ENCODE peak calls at places on chromosomes 4 and X, in nine cellular contexts. B is neural crest cell; E is activated CD8-positive, alpha-beta memory T cell treated with anti-CD3 and anti-CD28 coated beads for 48 hours; O is OCI-LY7; K is bronchial epithelial cell; V is BJ; R is amniotic stem cell; T is dermis blood vessel endothelial cell; U is HT-29. D is an unnamed sample.

GRCh38 chrX:53494427-53494826 is 60.3 kb upstream of the HSD17B10 start:
- DNase-seq in O (no peak), T (no peak), R (no peak), E (no peak), K (no peak), B (no peak), U (no peak), V (no peak), D (no peak)

GRCh38 chrX:46935295-46935694 is 23.1 kb downstream of the JADE3 start:
- DNase-seq in R (no peak), O (no peak), V (no peak), T (no peak), B (no peak), K (no peak), E (no peak), U (no peak), D (no peak)

GRCh38 chrX:45758319-45758718 is 557.6 kb upstream of the DIPK2B start:
- DNase-seq in V (peak), R (peak), T (peak), K (peak), B (no peak), O (no peak), E (no peak), U (no peak), D (no peak)

GRCh38 chrX:96407043-96407442 is 277.6 kb upstream of the DIAPH2 start:
- DNase-seq in R (no peak), K (peak), E (no peak), U (peak), B (no peak), T (peak), V (no peak), O (no peak), D (peak)

GRCh38 chr4:105859233-105859632 is 36.0 kb upstream of the NPNT start:
- DNase-seq in T (peak), R (peak), K (peak), O (no peak), B (no peak), V (peak), E (no peak), U (peak), D (no peak)

GRCh38 chr4:40721730-40722171 is 28.0 kb upstream of the NSUN7 start:
- DNase-seq in V (no peak), R (no peak), O (no peak), T (peak), E (no peak), K (peak), B (no peak), U (peak), D (no peak)

GRCh38 chr4:152572417-152573086 is 36.7 kb upstream of the FBXW7 start:
- DNase-seq in T (peak), K (peak), B (no peak), U (peak), E (no peak), O (no peak), R (no peak), V (no peak), D (no peak)

GRCh38 chr4:86560447-86560846 is 33.7 kb upstream of the PTPN13 start:
- DNase-seq in T (no peak), U (no peak), E (no peak), K (no peak), B (no peak), V (no peak), R (no peak), O (no peak), D (no peak)

GRCh38 chrX:41381685-41382084 is 47.7 kb downstream of the DDX3X start:
- DNase-seq in V (peak), T (peak), U (peak), B (peak), R (peak), O (no peak), E (no peak), K (peak), D (no peak)

GRCh38 chrX:112851161-112851779 is 10.6 kb upstream of the AMOT start:
- DNase-seq in R (no peak), V (no peak), O (peak), U (no peak), T (no peak), K (no peak), E (no peak), B (no peak), D (no peak)

GRCh38 chr4:3255611-3256186 is 6.7 kb downstream of the MSANTD1 start:
- DNase-seq in B (no peak), K (no peak), T (no peak), E (no peak), O (no peak), U (no peak), V (no peak), R (no peak), D (peak)

GRCh38 chr4:73726000-73726399 is 14.4 kb upstream of the CXCL8 start:
- DNase-seq in T (peak), V (peak), R (peak), O (no peak), K (peak), E (no peak), B (no peak), U (peak), D (no peak)

GRCh38 chrX:6024204-6024603 is 204.5 kb downstream of the NLGN4X start:
- DNase-seq in U (no peak), B (no peak), T (no peak), K (peak), O (no peak), E (no peak), R (no peak), V (no peak), D (no peak)

GRCh38 chr4:3286335-3287175 is 6.3 kb upstream of the RGS12 start:
- DNase-seq in B (no peak), E (no peak), K (no peak), U (no peak), V (no peak), T (no peak), O (peak), R (no peak), D (peak)

GRCh38 chr4:6122496-6122895 is 77.9 kb downstream of the JAKMIP1 start:
- DNase-seq in V (no peak), B (no peak), R (no peak), E (no peak), K (no peak), T (no peak), U (no peak), O (no peak), D (no peak)

GRCh38 chrX:115679460-115679859 is 118.5 kb downstream of the PLS3 start:
- DNase-seq in T (peak), B (no peak), R (no peak), O (no peak), U (peak), K (peak), E (no peak), V (no peak), D (no peak)

GRCh38 chr4:91058345-91058744 is 931.2 kb downstream of the CCSER1 start:
- DNase-seq in B (no peak), V (peak), O (no peak), T (no peak), U (no peak), R (no peak), E (no peak), K (peak), D (no peak)

GRCh38 chr4:188976644-188977115 is 837.4 kb downstream of the TRIML1 start:
- DNase-seq in O (no peak), V (no peak), U (no peak), E (no peak), R (peak), K (peak), T (peak), B (no peak), D (no peak)

GRCh38 chr4:100827756-100828155 is 309.9 kb upstream of the EMCN start:
- DNase-seq in O (no peak), R (no peak), K (no peak), V (no peak), E (no peak), B (no peak), U (no peak), T (no peak), D (no peak)

GRCh38 chr4:159823743-159824142 is 720.9 kb downstream of the RAPGEF2 start:
- DNase-seq in U (no peak), V (no peak), E (no peak), K (peak), T (no peak), B (no peak), R (no peak), O (no peak), D (no peak)

GRCh38 chrX:119698835-119699234 is 5.9 kb upstream of the SEPTIN6 start:
- DNase-seq in E (no peak), T (peak), V (no peak), B (peak), K (peak), O (peak), U (peak), R (peak), D (peak)

GRCh38 chr4:74659576-74660411 is 134.5 kb downstream of the BTC start:
- DNase-seq in U (peak), B (no peak), T (peak), E (no peak), K (peak), V (peak), O (no peak), R (peak), D (no peak)

GRCh38 chr4:183912585-183912984 is 7.5 kb downstream of the STOX2 start:
- DNase-seq in T (no peak), O (no peak), K (peak), U (no peak), E (no peak), R (no peak), B (no peak), V (no peak), D (no peak)

GRCh38 chr4:6180841-6181631 is 19.3 kb downstream of the JAKMIP1 start:
- DNase-seq in V (no peak), R (no peak), K (no peak), B (no peak), T (no peak), U (no peak), O (peak), E (no peak), D (no peak)

GRCh38 chr4:140756292-140757219 is at the start of gene TBC1D9:
- DNase-seq in T (peak), B (peak), R (peak), U (peak), K (peak), V (peak), O (peak), E (no peak), D (peak)

GRCh38 chrX:7262551-7262950 is 114.6 kb upstream of the PUDP start:
- DNase-seq in T (no peak), O (no peak), E (no peak), U (no peak), V (no peak), K (no peak), R (no peak), B (no peak), D (no peak)

GRCh38 chr4:1447676-1448588 is 41.7 kb upstream of the NKX1-1 start:
- DNase-seq in E (no peak), U (no peak), V (no peak), O (no peak), R (no peak), T (no peak), K (no peak), B (no peak), D (peak)

GRCh38 chr4:7200801-7201200 is 8.5 kb downstream of the SORCS2 start:
- DNase-seq in E (no peak), U (no peak), T (no peak), R (no peak), B (no peak), K (no peak), O (no peak), V (no peak), D (no peak)